ENCODE peak calls at places on chromosomes 5 and 9, in six cellular contexts. One of them, this sample, is unnamed.

GRCh38 chr9:130872912-130873503 is 23.6 kb downstream of the QRFP start:
- DNase-seq in AG08395: no peak
- DNase-seq in central memory CD8-positive, alpha-beta T cell: no peak
- DNase-seq in myocyte: no peak
- DNase-seq in body of pancreas: peak
- DNase-seq in germinal center: no peak
- DNase-seq in this sample: no peak

GRCh38 chr9:135648494-135649410 is 9.4 kb upstream of the GLT6D1 start:
- DNase-seq in AG08395: no peak
- DNase-seq in central memory CD8-positive, alpha-beta T cell: no peak
- DNase-seq in myocyte: no peak
- DNase-seq in body of pancreas: no peak
- DNase-seq in germinal center: no peak
- DNase-seq in this sample: no peak

GRCh38 chr5:65197899-65198776 is 283.6 kb downstream of the ADAMTS6 start:
- DNase-seq in AG08395: no peak
- DNase-seq in central memory CD8-positive, alpha-beta T cell: no peak
- DNase-seq in myocyte: no peak
- DNase-seq in body of pancreas: no peak
- DNase-seq in germinal center: no peak
- DNase-seq in this sample: no peak

GRCh38 chr5:61089351-61089750 is 72.9 kb downstream of the SMIM15 start:
- DNase-seq in AG08395: no peak
- DNase-seq in central memory CD8-positive, alpha-beta T cell: no peak
- DNase-seq in myocyte: peak
- DNase-seq in body of pancreas: no peak
- DNase-seq in germinal center: no peak
- DNase-seq in this sample: no peak

GRCh38 chr9:134323741-134324358 is 2.4 kb upstream of the RXRA start:
- DNase-seq in AG08395: no peak
- DNase-seq in central memory CD8-positive, alpha-beta T cell: no peak
- DNase-seq in myocyte: peak
- DNase-seq in body of pancreas: peak
- DNase-seq in germinal center: no peak
- DNase-seq in this sample: no peak

GRCh38 chr9:105862002-105862401 is 167.7 kb downstream of the TMEM38B start:
- DNase-seq in AG08395: no peak
- DNase-seq in central memory CD8-positive, alpha-beta T cell: no peak
- DNase-seq in myocyte: no peak
- DNase-seq in body of pancreas: no peak
- DNase-seq in germinal center: no peak
- DNase-seq in this sample: no peak

GRCh38 chr9:13755551-13755950 is 476.1 kb upstream of the MPDZ start:
- DNase-seq in AG08395: no peak
- DNase-seq in central memory CD8-positive, alpha-beta T cell: no peak
- DNase-seq in myocyte: no peak
- DNase-seq in body of pancreas: no peak
- DNase-seq in germinal center: no peak
- DNase-seq in this sample: no peak

GRCh38 chr9:109956811-109957440 is 176.9 kb downstream of the PALM2AKAP2 start:
- DNase-seq in AG08395: peak
- DNase-seq in central memory CD8-positive, alpha-beta T cell: no peak
- DNase-seq in myocyte: peak
- DNase-seq in body of pancreas: no peak
- DNase-seq in germinal center: no peak
- DNase-seq in this sample: no peak

GRCh38 chr9:123597926-123598556 is 242.0 kb downstream of the CRB2 start:
- DNase-seq in AG08395: no peak
- DNase-seq in central memory CD8-positive, alpha-beta T cell: no peak
- DNase-seq in myocyte: no peak
- DNase-seq in body of pancreas: no peak
- DNase-seq in germinal center: no peak
- DNase-seq in this sample: no peak

GRCh38 chr5:65544473-65544872 is 18.5 kb downstream of the CENPK start:
- DNase-seq in AG08395: no peak
- DNase-seq in central memory CD8-positive, alpha-beta T cell: no peak
- DNase-seq in myocyte: no peak
- DNase-seq in body of pancreas: no peak
- DNase-seq in germinal center: no peak
- DNase-seq in this sample: no peak

GRCh38 chr5:78648359-78649219 is at the start of gene LHFPL2:
- DNase-seq in AG08395: peak
- DNase-seq in central memory CD8-positive, alpha-beta T cell: no peak
- DNase-seq in myocyte: peak
- DNase-seq in body of pancreas: peak
- DNase-seq in germinal center: peak
- DNase-seq in this sample: peak

GRCh38 chr5:176646707-176647029 is 616 bp upstream of the TSPAN17 start:
- DNase-seq in AG08395: no peak
- DNase-seq in central memory CD8-positive, alpha-beta T cell: no peak
- DNase-seq in myocyte: no peak
- DNase-seq in body of pancreas: no peak
- DNase-seq in germinal center: no peak
- DNase-seq in this sample: peak

GRCh38 chr9:91681461-91682305 is 258.1 kb upstream of the NFIL3 start:
- DNase-seq in AG08395: peak
- DNase-seq in central memory CD8-positive, alpha-beta T cell: peak
- DNase-seq in myocyte: peak
- DNase-seq in body of pancreas: peak
- DNase-seq in germinal center: peak
- DNase-seq in this sample: peak

GRCh38 chr5:112317866-112318265 is 101.2 kb downstream of the EPB41L4A start:
- DNase-seq in AG08395: no peak
- DNase-seq in central memory CD8-positive, alpha-beta T cell: no peak
- DNase-seq in myocyte: no peak
- DNase-seq in body of pancreas: no peak
- DNase-seq in germinal center: no peak
- DNase-seq in this sample: no peak

GRCh38 chr9:128818839-128819715 is 777 bp downstream of the ENDOG start:
- DNase-seq in AG08395: peak
- DNase-seq in central memory CD8-positive, alpha-beta T cell: no peak
- DNase-seq in myocyte: peak
- DNase-seq in body of pancreas: peak
- DNase-seq in germinal center: peak
- DNase-seq in this sample: peak

This sample was measured in CD4-positive, CD25-positive, alpha-beta regulatory T cell.